ENCODE peak calls at places on chromosomes 13 and 19, in nine cellular contexts. U, R, K, I, G, C, O, Q and T are unnamed samples.

GRCh38 chr19:46413262-46414031 is at the start of gene CCDC8:
- DNase-seq in U (no peak), R (no peak), K (peak), I (no peak), G (peak), C (no peak), O (peak), Q (peak), T (peak)

GRCh38 chr19:51799311-51799997 is 4.5 kb downstream of the FPR3 start:
- DNase-seq in U (no peak), R (no peak), K (no peak), I (peak), G (peak), C (no peak), O (peak), Q (peak), T (peak)

GRCh38 chr13:51865838-51866237 is 4.1 kb downstream of the CCDC70 start:
- DNase-seq in U (no peak), R (no peak), K (peak), I (no peak), G (peak), C (no peak), O (no peak), Q (no peak), T (no peak)

GRCh38 chr13:112980441-112980840 is 11.4 kb downstream of the MCF2L start:
- DNase-seq in U (no peak), R (no peak), K (no peak), I (no peak), G (no peak), C (no peak), O (no peak), Q (no peak), T (no peak)

GRCh38 chr13:20170931-20171330 is 10.1 kb upstream of the GJA3 start:
- DNase-seq in U (no peak), R (no peak), K (no peak), I (no peak), G (no peak), C (no peak), O (no peak), Q (no peak), T (no peak)

GRCh38 chr19:35153701-35154534 is 617 bp upstream of the FXYD5 start:
- DNase-seq in U (no peak), R (peak), K (peak), I (no peak), G (peak), C (peak), O (peak), Q (no peak), T (no peak)

GRCh38 chr13:103282571-103283450 is 216.6 kb upstream of the SLC10A2 start:
- DNase-seq in U (no peak), R (no peak), K (no peak), I (peak), G (no peak), C (no peak), O (no peak), Q (peak), T (no peak)

GRCh38 chr19:5323475-5323811 is 17.2 kb downstream of the PTPRS start:
- DNase-seq in U (no peak), R (no peak), K (no peak), I (no peak), G (no peak), C (no peak), O (no peak), Q (no peak), T (no peak)

GRCh38 chr19:14786421-14786851 is 8.1 kb upstream of the ADGRE2 start:
- DNase-seq in U (no peak), R (no peak), K (peak), I (no peak), G (peak), C (no peak), O (no peak), Q (no peak), T (no peak)

GRCh38 chr13:98773921-98774320 is 21.4 kb upstream of the SLC15A1 start:
- DNase-seq in U (no peak), R (no peak), K (no peak), I (no peak), G (no peak), C (no peak), O (no peak), Q (no peak), T (no peak)

GRCh38 chr19:10228925-10229324 is 2.2 kb downstream of the S1PR2 start:
- DNase-seq in U (no peak), R (no peak), K (peak), I (no peak), G (peak), C (no peak), O (no peak), Q (no peak), T (no peak)

GRCh38 chr13:82636119-82636518 is 1246.2 kb downstream of the SLITRK1 start:
- DNase-seq in U (no peak), R (no peak), K (no peak), I (no peak), G (no peak), C (no peak), O (no peak), Q (peak), T (no peak)

GRCh38 chr13:80055804-80056203 is 285.1 kb downstream of the SPRY2 start:
- DNase-seq in U (no peak), R (no peak), K (no peak), I (no peak), G (no peak), C (no peak), O (no peak), Q (no peak), T (no peak)

GRCh38 chr13:30739646-30740642 is 4.6 kb downstream of the ALOX5AP start:
- DNase-seq in U (no peak), R (peak), K (no peak), I (no peak), G (no peak), C (peak), O (no peak), Q (peak), T (no peak)

GRCh38 chr19:33241091-33241529 is 15.5 kb upstream of the SLC7A10 start:
- DNase-seq in U (no peak), R (no peak), K (no peak), I (no peak), G (no peak), C (no peak), O (no peak), Q (no peak), T (no peak)

GRCh38 chr13:26074706-26075105 is 22.9 kb upstream of the SHISA2 start:
- DNase-seq in U (no peak), R (no peak), K (no peak), I (no peak), G (no peak), C (no peak), O (no peak), Q (no peak), T (no peak)

GRCh38 chr19:6890938-6891337 is 3.6 kb downstream of the ADGRE1 start:
- DNase-seq in U (no peak), R (peak), K (no peak), I (no peak), G (no peak), C (peak), O (no peak), Q (no peak), T (no peak)

GRCh38 chr13:23621316-23621645 is 51.1 kb downstream of the TNFRSF19 start:
- DNase-seq in U (no peak), R (no peak), K (no peak), I (peak), G (no peak), C (no peak), O (no peak), Q (peak), T (no peak)

GRCh38 chr19:13132471-13133166 is 14.6 kb downstream of the NACC1 start:
- DNase-seq in U (no peak), R (no peak), K (no peak), I (peak), G (no peak), C (no peak), O (no peak), Q (peak), T (no peak)

GRCh38 chr19:34733266-34733825 is 697 bp upstream of the ZNF181 start:
- DNase-seq in U (no peak), R (no peak), K (peak), I (no peak), G (peak), C (no peak), O (peak), Q (no peak), T (no peak)

GRCh38 chr19:38375748-38376147 is 1.4 kb downstream of the PSMD8 start:
- DNase-seq in U (no peak), R (no peak), K (no peak), I (no peak), G (no peak), C (no peak), O (no peak), Q (peak), T (no peak)

GRCh38 chr19:5623397-5624153 is 692 bp downstream of the SAFB start:
- DNase-seq in U (no peak), R (no peak), K (no peak), I (no peak), G (no peak), C (peak), O (peak), Q (no peak), T (no peak)

GRCh38 chr19:46221981-46222610 is 7.4 kb upstream of the IGFL1 start:
- DNase-seq in U (no peak), R (no peak), K (peak), I (peak), G (peak), C (no peak), O (peak), Q (peak), T (peak)

GRCh38 chr13:47291116-47291656 is 394.3 kb upstream of the HTR2A start:
- DNase-seq in U (no peak), R (no peak), K (no peak), I (no peak), G (no peak), C (no peak), O (no peak), Q (no peak), T (no peak)